ENCODE peak calls at places on chromosomes 16 and 17, in seven cellular contexts. One of them, this sample, is unnamed.

GRCh38 chr16:69349508-69349907 is 2.1 kb downstream of the TMED6 start:
- DNase-seq in body of pancreas: no peak
- DNase-seq in heart left ventricle: no peak
- DNase-seq in astrocyte of the spinal cord: no peak
- DNase-seq in esophagus squamous epithelium: no peak
- DNase-seq in fibroblast of mammary gland: no peak
- DNase-seq in psoas muscle: no peak
- DNase-seq in this sample: no peak

GRCh38 chr16:89693931-89694783 is 7.3 kb downstream of the SPATA2L start:
- DNase-seq in body of pancreas: no peak
- DNase-seq in psoas muscle: no peak
- DNase-seq in astrocyte of the spinal cord: no peak
- DNase-seq in esophagus squamous epithelium: no peak
- DNase-seq in heart left ventricle: no peak
- DNase-seq in fibroblast of mammary gland: no peak
- DNase-seq in this sample: no peak

GRCh38 chr17:69716571-69716970 is 302.1 kb downstream of the MAP2K6 start:
- DNase-seq in heart left ventricle: no peak
- DNase-seq in esophagus squamous epithelium: no peak
- DNase-seq in astrocyte of the spinal cord: peak; percentile 37
- DNase-seq in fibroblast of mammary gland: peak; percentile 31
- DNase-seq in psoas muscle: no peak
- DNase-seq in body of pancreas: no peak
- DNase-seq in this sample: peak; percentile 77

GRCh38 chr17:57519199-57519598 is 225.9 kb downstream of the CCDC182 start:
- DNase-seq in esophagus squamous epithelium: no peak
- DNase-seq in heart left ventricle: no peak
- DNase-seq in astrocyte of the spinal cord: peak; percentile 47
- DNase-seq in psoas muscle: no peak
- DNase-seq in body of pancreas: no peak
- DNase-seq in fibroblast of mammary gland: no peak
- DNase-seq in this sample: peak; percentile 51

GRCh38 chr16:81636298-81636960 is 142.7 kb upstream of the PLCG2 start:
- DNase-seq in body of pancreas: no peak
- DNase-seq in heart left ventricle: no peak
- DNase-seq in psoas muscle: no peak
- DNase-seq in astrocyte of the spinal cord: no peak
- DNase-seq in fibroblast of mammary gland: no peak
- DNase-seq in esophagus squamous epithelium: no peak
- DNase-seq in this sample: no peak

GRCh38 chr17:79188048-79188447 is 113.4 kb downstream of the ENGASE start:
- DNase-seq in fibroblast of mammary gland: no peak
- DNase-seq in heart left ventricle: no peak
- DNase-seq in astrocyte of the spinal cord: no peak
- DNase-seq in body of pancreas: peak; percentile 46
- DNase-seq in psoas muscle: no peak
- DNase-seq in esophagus squamous epithelium: no peak
- DNase-seq in this sample: peak; percentile 45

GRCh38 chr17:1271020-1271423 is 778 bp downstream of the BHLHA9 start:
- DNase-seq in astrocyte of the spinal cord: no peak
- DNase-seq in heart left ventricle: no peak
- DNase-seq in psoas muscle: no peak
- DNase-seq in fibroblast of mammary gland: no peak
- DNase-seq in esophagus squamous epithelium: no peak
- DNase-seq in body of pancreas: no peak
- DNase-seq in this sample: no peak

GRCh38 chr17:30346211-30346831 is 12.5 kb upstream of the TMIGD1 start:
- DNase-seq in psoas muscle: no peak
- DNase-seq in esophagus squamous epithelium: no peak
- DNase-seq in astrocyte of the spinal cord: no peak
- DNase-seq in body of pancreas: no peak
- DNase-seq in heart left ventricle: no peak
- DNase-seq in fibroblast of mammary gland: peak; percentile 42
- DNase-seq in this sample: no peak

GRCh38 chr17:8153957-8154607 is 1.9 kb upstream of the PER1 start:
- DNase-seq in esophagus squamous epithelium: peak; percentile 78
- DNase-seq in psoas muscle: peak; percentile 100
- DNase-seq in astrocyte of the spinal cord: peak; percentile 100
- DNase-seq in heart left ventricle: peak; percentile 100
- DNase-seq in body of pancreas: peak; percentile 100
- DNase-seq in fibroblast of mammary gland: peak; percentile 99
- DNase-seq in this sample: peak; percentile 99

GRCh38 chr16:72023962-72024361 is 15.4 kb downstream of the DHODH start:
- DNase-seq in astrocyte of the spinal cord: no peak
- DNase-seq in heart left ventricle: no peak
- DNase-seq in body of pancreas: no peak
- DNase-seq in esophagus squamous epithelium: no peak
- DNase-seq in psoas muscle: no peak
- DNase-seq in fibroblast of mammary gland: no peak
- DNase-seq in this sample: no peak

GRCh38 chr17:82103588-82104451 is 5.8 kb upstream of the FASN start:
- DNase-seq in fibroblast of mammary gland: peak; percentile 40
- DNase-seq in astrocyte of the spinal cord: no peak
- DNase-seq in body of pancreas: peak; percentile 78
- DNase-seq in psoas muscle: peak; percentile 71
- DNase-seq in heart left ventricle: peak; percentile 60
- DNase-seq in esophagus squamous epithelium: no peak
- DNase-seq in this sample: peak; percentile 75

GRCh38 chr17:16513858-16514257 is 21.9 kb upstream of the LRRC75A start:
- DNase-seq in esophagus squamous epithelium: no peak
- DNase-seq in psoas muscle: no peak
- DNase-seq in body of pancreas: no peak
- DNase-seq in astrocyte of the spinal cord: no peak
- DNase-seq in fibroblast of mammary gland: no peak
- DNase-seq in heart left ventricle: no peak
- DNase-seq in this sample: no peak

GRCh38 chr16:27324851-27325301 is 11.1 kb downstream of the IL4R start:
- DNase-seq in psoas muscle: peak; percentile 29
- DNase-seq in heart left ventricle: no peak
- DNase-seq in fibroblast of mammary gland: no peak
- DNase-seq in astrocyte of the spinal cord: no peak
- DNase-seq in esophagus squamous epithelium: no peak
- DNase-seq in body of pancreas: no peak
- DNase-seq in this sample: no peak

GRCh38 chr16:50252082-50252611 is 14.2 kb upstream of the ADCY7 start:
- DNase-seq in fibroblast of mammary gland: no peak
- DNase-seq in psoas muscle: no peak
- DNase-seq in astrocyte of the spinal cord: no peak
- DNase-seq in heart left ventricle: peak; percentile 27
- DNase-seq in body of pancreas: no peak
- DNase-seq in esophagus squamous epithelium: no peak
- DNase-seq in this sample: no peak

GRCh38 chr16:15031596-15031995 is 24.3 kb downstream of the NTAN1 start:
- DNase-seq in psoas muscle: no peak
- DNase-seq in astrocyte of the spinal cord: no peak
- DNase-seq in heart left ventricle: no peak
- DNase-seq in esophagus squamous epithelium: no peak
- DNase-seq in fibroblast of mammary gland: no peak
- DNase-seq in body of pancreas: no peak
- DNase-seq in this sample: no peak

GRCh38 chr16:72129976-72130656 is 36.5 kb downstream of the DHX38 start:
- DNase-seq in esophagus squamous epithelium: no peak
- DNase-seq in astrocyte of the spinal cord: no peak
- DNase-seq in heart left ventricle: no peak
- DNase-seq in body of pancreas: no peak
- DNase-seq in fibroblast of mammary gland: no peak
- DNase-seq in psoas muscle: no peak
- DNase-seq in this sample: no peak

GRCh38 chr17:69757794-69758430 is 317.1 kb upstream of the KCNJ16 start:
- DNase-seq in esophagus squamous epithelium: no peak
- DNase-seq in heart left ventricle: no peak
- DNase-seq in astrocyte of the spinal cord: peak; percentile 40
- DNase-seq in psoas muscle: no peak
- DNase-seq in body of pancreas: no peak
- DNase-seq in fibroblast of mammary gland: peak; percentile 97
- DNase-seq in this sample: peak; percentile 93

GRCh38 chr16:75287708-75288107 is 36.3 kb upstream of the BCAR1 start:
- DNase-seq in heart left ventricle: no peak
- DNase-seq in psoas muscle: no peak
- DNase-seq in astrocyte of the spinal cord: no peak
- DNase-seq in fibroblast of mammary gland: no peak
- DNase-seq in esophagus squamous epithelium: no peak
- DNase-seq in body of pancreas: no peak
- DNase-seq in this sample: no peak

GRCh38 chr17:72514888-72515287 is 394.1 kb downstream of the SOX9 start:
- DNase-seq in esophagus squamous epithelium: no peak
- DNase-seq in astrocyte of the spinal cord: peak; percentile 91
- DNase-seq in psoas muscle: no peak
- DNase-seq in body of pancreas: peak; percentile 57
- DNase-seq in fibroblast of mammary gland: peak; percentile 67
- DNase-seq in heart left ventricle: peak; percentile 67
- DNase-seq in this sample: peak; percentile 79

GRCh38 chr16:76386784-76387183 is 109.6 kb downstream of the CNTNAP4 start:
- DNase-seq in esophagus squamous epithelium: no peak
- DNase-seq in fibroblast of mammary gland: peak; percentile 86
- DNase-seq in body of pancreas: no peak
- DNase-seq in astrocyte of the spinal cord: peak; percentile 44
- DNase-seq in psoas muscle: no peak
- DNase-seq in heart left ventricle: no peak
- DNase-seq in this sample: peak; percentile 6

GRCh38 chr17:17913695-17914332 is 58.4 kb downstream of the TOM1L2 start:
- DNase-seq in psoas muscle: peak; percentile 79
- DNase-seq in heart left ventricle: peak; percentile 72
- DNase-seq in astrocyte of the spinal cord: peak; percentile 95
- DNase-seq in fibroblast of mammary gland: peak; percentile 90
- DNase-seq in esophagus squamous epithelium: no peak
- DNase-seq in body of pancreas: peak; percentile 49
- DNase-seq in this sample: peak; percentile 95
- H3K4me3 ChIP-seq in psoas muscle: no peak overlapping the region
- H3K4me3 ChIP-seq in heart left ventricle: no peak overlapping the region
- H3K4me3 ChIP-seq in astrocyte of the spinal cord: no peak overlapping the region
- H3K4me3 ChIP-seq in fibroblast of mammary gland: no peak overlapping the region
- H3K4me3 ChIP-seq in esophagus squamous epithelium: no peak overlapping the region
- H3K4me3 ChIP-seq in body of pancreas: no peak overlapping the region
- H3K4me3 ChIP-seq in this sample: no peak overlapping the region

DNA sequence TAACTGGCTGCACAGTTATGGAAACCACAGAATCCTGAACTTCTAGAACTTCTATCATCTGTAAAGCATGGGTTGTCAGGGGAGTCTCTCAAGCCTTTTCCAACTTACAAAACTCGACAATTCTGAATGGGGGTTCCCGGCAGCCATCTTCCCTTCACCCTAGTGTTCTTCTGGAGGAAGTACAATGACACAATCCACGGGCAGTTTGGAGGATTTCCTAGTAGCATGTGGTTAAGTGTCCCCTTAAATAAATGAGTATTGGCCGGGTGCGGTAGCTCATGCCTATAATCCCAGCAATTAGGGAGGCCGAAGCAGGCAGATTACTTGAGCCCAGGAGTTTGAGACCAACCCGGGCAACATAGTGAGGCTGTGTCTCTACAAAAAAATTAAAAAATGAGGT is 2.1 kb downstream of the SLC16A6 start:
- DNase-seq in astrocyte of the spinal cord: no peak
- DNase-seq in body of pancreas: no peak
- DNase-seq in psoas muscle: no peak
- DNase-seq in heart left ventricle: no peak
- DNase-seq in fibroblast of mammary gland: no peak
- DNase-seq in esophagus squamous epithelium: no peak
- DNase-seq in this sample: peak; percentile 13
- TF ChIP-seq CTCF in astrocyte of the spinal cord: no peak
- TF ChIP-seq CTCF in body of pancreas: no peak
- TF ChIP-seq CTCF in psoas muscle: no peak
- TF ChIP-seq CTCF in heart left ventricle: no peak
- TF ChIP-seq CTCF in fibroblast of mammary gland: no peak
- TF ChIP-seq CTCF in esophagus squamous epithelium: no peak
- TF ChIP-seq CTCF in this sample: no peak

DNA sequence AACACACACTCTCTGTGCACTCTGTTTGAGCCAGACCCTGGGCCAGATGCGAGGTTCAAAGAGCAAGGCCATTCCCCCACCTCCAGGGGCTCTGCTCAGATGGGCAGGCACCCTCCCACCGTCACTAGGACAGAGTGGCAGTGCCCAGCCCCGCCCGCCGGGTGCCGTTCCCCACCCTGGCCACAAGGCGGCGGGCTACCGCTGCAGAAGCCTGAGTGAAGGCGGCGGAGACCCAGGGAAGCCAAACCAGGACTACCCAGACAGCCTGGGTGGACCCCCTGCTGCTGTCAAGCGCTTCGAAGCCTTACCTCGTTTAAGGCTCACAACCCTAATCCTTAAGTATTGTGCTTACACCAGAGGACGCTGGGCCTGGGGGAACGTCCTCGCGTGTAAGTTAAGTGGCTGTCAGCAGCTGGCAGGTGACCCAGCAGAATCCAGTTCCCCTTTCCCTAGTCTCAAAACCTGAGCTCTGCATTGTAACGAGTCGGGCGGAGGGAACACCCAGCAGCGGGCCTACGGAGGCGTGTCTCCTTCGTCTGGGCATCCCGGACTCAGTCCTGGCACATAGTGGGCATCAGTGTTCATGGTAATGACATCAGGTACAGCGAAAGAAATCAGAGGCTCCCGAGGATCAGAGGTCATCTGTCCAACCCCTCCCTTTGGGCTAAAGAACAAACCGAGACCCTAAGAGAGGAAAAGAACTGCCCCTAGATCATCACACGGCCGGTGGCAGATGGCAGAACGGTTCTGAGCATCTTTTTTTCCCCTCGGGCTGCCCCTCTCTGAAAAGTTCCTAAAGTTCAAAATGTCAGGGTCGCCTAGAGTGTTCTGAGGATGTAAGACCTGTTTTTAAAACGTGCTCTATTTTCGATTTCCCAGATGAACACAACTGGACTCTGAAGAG is 4.4 kb downstream of the ARHGAP27 start:
- DNase-seq in astrocyte of the spinal cord: peak; percentile 61
- DNase-seq in psoas muscle: peak; percentile 72
- DNase-seq in esophagus squamous epithelium: no peak
- DNase-seq in body of pancreas: peak; percentile 83
- DNase-seq in fibroblast of mammary gland: peak; percentile 34
- DNase-seq in heart left ventricle: peak; percentile 87
- DNase-seq in this sample: peak; percentile 43
- H3K4me3 ChIP-seq in astrocyte of the spinal cord: no peak overlapping the region
- H3K4me3 ChIP-seq in psoas muscle: peak overlapping the region; percentile 2
- H3K4me3 ChIP-seq in esophagus squamous epithelium: peak overlapping the region; percentile 81
- H3K4me3 ChIP-seq in body of pancreas: no peak overlapping the region
- H3K4me3 ChIP-seq in fibroblast of mammary gland: no peak overlapping the region
- H3K4me3 ChIP-seq in heart left ventricle: peak overlapping the region; percentile 25
- H3K4me3 ChIP-seq in this sample: no peak overlapping the region

DNA sequence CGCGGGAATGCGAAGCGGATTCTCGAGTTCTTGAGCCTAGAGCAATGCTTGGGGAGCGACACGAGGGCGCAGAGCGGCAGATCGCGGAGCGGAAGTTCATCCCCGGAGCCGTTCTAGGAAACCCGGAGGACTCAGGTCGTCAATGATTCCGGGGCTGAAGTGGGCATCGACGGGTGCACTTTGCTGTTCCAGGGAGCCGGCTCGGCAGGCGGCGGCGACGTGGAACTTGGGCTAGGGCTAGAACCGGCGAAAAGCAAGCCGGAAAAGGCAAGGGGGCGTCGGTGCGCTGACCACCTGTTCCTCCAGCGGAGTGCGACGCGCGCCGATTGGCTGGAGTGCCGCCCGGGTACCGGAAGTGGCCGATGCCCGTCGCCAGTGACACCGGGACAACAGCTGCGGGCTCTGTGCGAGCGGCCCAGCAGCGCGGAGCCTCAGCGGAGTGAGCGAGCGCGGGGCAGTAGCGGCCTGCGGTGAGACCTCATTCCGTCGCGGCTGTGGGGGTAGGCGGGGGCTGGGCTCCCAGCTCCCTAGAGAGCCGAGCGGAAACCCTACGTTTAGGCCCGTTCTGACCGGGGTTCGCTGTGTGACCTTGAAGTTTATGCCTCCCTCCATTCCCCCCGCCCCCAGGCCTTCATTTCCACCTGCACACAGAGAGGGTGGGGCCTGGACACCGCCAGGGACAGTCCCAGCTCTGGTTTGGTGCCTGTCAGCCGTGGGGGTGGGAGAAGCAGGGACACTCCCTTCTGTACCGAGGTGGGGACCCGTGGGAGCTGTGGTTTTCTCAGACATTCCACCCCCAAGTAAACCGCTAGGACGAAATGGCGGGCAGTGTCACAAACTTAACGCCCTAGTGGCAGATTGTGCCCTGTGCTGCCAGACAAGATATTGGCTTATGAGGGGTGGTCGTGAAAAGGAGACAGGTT is at the start of gene ZFP3:
- DNase-seq in psoas muscle: peak; percentile 92
- DNase-seq in heart left ventricle: peak; percentile 94
- DNase-seq in fibroblast of mammary gland: peak; percentile 80
- DNase-seq in astrocyte of the spinal cord: peak; percentile 82
- DNase-seq in body of pancreas: peak; percentile 90
- DNase-seq in esophagus squamous epithelium: peak; percentile 51
- DNase-seq in this sample: peak; percentile 92
- TF ChIP-seq CTCF in psoas muscle: peak; percentile 12
- TF ChIP-seq CTCF in heart left ventricle: no peak
- TF ChIP-seq CTCF in fibroblast of mammary gland: no peak
- TF ChIP-seq CTCF in astrocyte of the spinal cord: peak; percentile 6
- TF ChIP-seq CTCF in body of pancreas: no peak
- TF ChIP-seq CTCF in esophagus squamous epithelium: peak; percentile 13
- TF ChIP-seq CTCF in this sample: no peak

This sample was measured in foreskin fibroblast.